ENCODE peak calls at places on chromosomes 16 and 17, in eight cellular contexts. G is psoas muscle, C is PC-9, M is coronary artery, J is heart right ventricle, E is DND-41, X is endodermal cell, O is adipocyte. V is an unnamed sample.

GRCh38 chr16:2033057-2033911 is 6.6 kb downstream of the NHERF2 start:
- DNase-seq in J (peak; percentile 79), X (peak; percentile 68), M (peak; percentile 93), G (no peak), E (no peak), O (peak; percentile 87), C (peak; percentile 71), V (no peak)

GRCh38 chr16:48687421-48688038 is 77.5 kb upstream of the N4BP1 start:
- DNase-seq in G (peak; percentile 60), C (peak; percentile 48), E (peak; percentile 49), J (peak; percentile 20), M (no peak), X (peak; percentile 80), O (peak; percentile 88), V (peak; percentile 55)

GRCh38 chr17:19461139-19461538 is 50.1 kb downstream of the RNF112 start:
- DNase-seq in O (no peak), J (no peak), E (no peak), G (no peak), M (no peak), C (no peak), X (peak; percentile 90), V (peak; percentile 15)

GRCh38 chr16:14043278-14043677 is 27.8 kb upstream of the MRTFB start:
- DNase-seq in J (no peak), M (no peak), E (no peak), G (no peak), O (no peak), C (no peak), X (no peak), V (no peak)

GRCh38 chr16:11076259-11077018 is 132.1 kb downstream of the CLEC16A start:
- DNase-seq in J (no peak), O (no peak), X (no peak), E (peak; percentile 87), M (no peak), G (no peak), C (no peak), V (no peak)

GRCh38 chr17:21379080-21379711 is 3.0 kb downstream of the KCNJ12 start:
- DNase-seq in J (peak; percentile 61), C (no peak), E (no peak), X (no peak), G (peak; percentile 97), M (no peak), O (no peak), V (no peak)

GRCh38 chr16:27319257-27319965 is 5.6 kb downstream of the IL4R start:
- DNase-seq in J (no peak), O (no peak), G (no peak), C (no peak), M (peak; percentile 40), E (no peak), X (peak; percentile 24), V (no peak)

GRCh38 chr16:11148045-11148444 is 108.0 kb downstream of the SOCS1 start:
- DNase-seq in G (no peak), O (no peak), X (no peak), E (no peak), J (no peak), C (no peak), M (no peak), V (no peak)

GRCh38 chr17:66636111-66636510 is 198.8 kb upstream of the CACNG5 start:
- DNase-seq in M (no peak), C (peak; percentile 39), G (no peak), E (no peak), X (no peak), J (no peak), O (no peak), V (no peak)

GRCh38 chr17:78122991-78123249 is 5.6 kb downstream of the TMC6 start:
- DNase-seq in G (no peak), J (no peak), M (no peak), O (no peak), C (no peak), X (no peak), E (no peak), V (no peak)

GRCh38 chr17:78123258-78123929 is 5.2 kb downstream of the TMC6 start:
- DNase-seq in O (no peak), E (no peak), J (no peak), C (no peak), G (no peak), M (no peak), X (no peak), V (no peak)

GRCh38 chr17:78124836-78125137 is 3.8 kb downstream of the TMC6 start:
- DNase-seq in O (no peak), E (no peak), G (no peak), X (no peak), C (no peak), J (no peak), M (no peak), V (no peak)

GRCh38 chr17:78125138-78125913 is 3.2 kb downstream of the TMC6 start:
- DNase-seq in E (no peak), O (no peak), C (no peak), J (peak; percentile 21), M (no peak), X (no peak), G (peak; percentile 52), V (no peak)

DNA sequence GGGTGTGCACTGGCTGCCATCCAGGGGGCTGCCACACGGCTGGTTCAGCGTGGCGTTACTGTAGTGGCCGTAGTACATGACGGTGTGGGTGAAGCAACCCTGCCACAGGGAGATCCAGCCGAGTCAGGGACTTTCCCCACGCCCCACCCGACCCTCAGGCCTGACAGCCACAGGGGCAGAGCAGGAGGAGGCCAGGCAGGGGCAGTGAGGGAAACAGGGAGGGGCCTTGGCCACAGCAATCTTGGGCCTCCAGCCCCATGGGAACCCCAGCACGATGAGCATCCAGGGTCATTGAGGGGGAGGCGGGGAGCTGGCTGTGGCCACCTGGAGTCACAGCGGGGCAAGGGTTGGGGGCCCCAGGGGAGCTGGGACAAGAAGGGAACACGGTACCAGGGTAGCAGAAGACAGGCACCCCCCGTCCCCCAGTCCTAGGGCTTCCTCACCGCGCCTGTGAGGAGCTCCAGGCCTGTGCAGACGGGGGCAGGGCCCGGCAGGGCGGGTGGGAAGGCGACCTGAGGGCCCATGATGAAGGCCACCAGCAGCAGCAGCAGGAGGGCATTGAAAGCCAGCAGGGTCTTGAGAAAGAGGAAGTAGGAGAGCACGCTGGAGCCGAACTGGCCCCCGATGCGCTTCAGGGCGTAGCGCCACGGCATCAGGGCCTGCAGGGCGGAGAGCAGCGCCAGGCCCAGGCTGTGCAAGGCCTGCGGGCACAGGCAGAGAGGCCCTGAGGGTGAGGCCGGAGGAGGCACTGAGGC is 4.3 kb downstream of the TMC6 start:
- DNase-seq in E (no peak), G (peak; percentile 61), O (no peak), X (no peak), C (no peak), J (peak; percentile 34), M (no peak), V (no peak)
- H3K4me3 ChIP-seq in E (no peak overlapping the region), G (no peak overlapping the region), O (no peak overlapping the region), X (no peak overlapping the region), C (no peak overlapping the region), J (no peak overlapping the region), M (no peak overlapping the region), V (no peak overlapping the region)

GRCh38 chr17:82212331-82213250 is at the start of gene CCDC57:
- DNase-seq in C (peak; percentile 76), J (peak; percentile 85), O (peak; percentile 93), E (peak; percentile 70), X (peak; percentile 93), G (peak; percentile 92), M (peak; percentile 86), V (no peak)
- H3K4me3 ChIP-seq in C (peak within 1 kb of the TSS; percentile 70), J (peak within 1 kb of the TSS; percentile 94), O (peak within 1 kb of the TSS; percentile 84), E (peak within 1 kb of the TSS; percentile 83), X (peak within 1 kb of the TSS; percentile 83), G (peak within 1 kb of the TSS; percentile 99), M (peak within 1 kb of the TSS; percentile 97), V (peak within 1 kb of the TSS; percentile 62)

GRCh38 chr16:79168321-79168720 is 432.2 kb downstream of the MAF start:
- DNase-seq in G (no peak), X (no peak), J (no peak), O (no peak), E (no peak), M (no peak), C (no peak), V (no peak)

GRCh38 chr16:79165541-79165940 is 435.0 kb downstream of the MAF start:
- DNase-seq in X (peak; percentile 32), J (no peak), M (no peak), E (no peak), O (no peak), C (no peak), G (no peak), V (no peak)

GRCh38 chr16:79167893-79168292 is 432.6 kb downstream of the MAF start:
- DNase-seq in C (no peak), O (no peak), M (no peak), X (no peak), E (no peak), J (no peak), G (no peak), V (no peak)

GRCh38 chr16:79163666-79164377 is 436.7 kb downstream of the MAF start:
- DNase-seq in O (no peak), G (no peak), M (no peak), E (peak; percentile 69), C (no peak), X (no peak), J (no peak), V (peak; percentile 27)

DNA sequence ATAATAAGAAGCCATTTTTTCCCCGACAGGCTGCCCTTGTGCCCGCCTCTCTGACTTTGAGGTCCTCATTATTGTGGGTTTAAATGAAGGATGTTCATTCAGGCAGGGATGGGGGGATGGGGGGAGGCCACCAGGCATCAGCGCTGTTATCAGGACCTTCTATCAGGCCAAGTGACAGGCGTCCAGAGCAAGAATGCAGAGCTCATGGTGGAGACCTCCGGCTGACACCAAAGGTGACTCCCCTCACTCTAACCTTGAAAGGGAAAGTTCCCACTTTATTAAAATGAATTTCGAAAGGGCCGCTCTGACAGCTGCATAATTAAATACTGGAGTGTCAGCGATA is 436.2 kb downstream of the MAF start:
- DNase-seq in G (no peak), O (no peak), E (peak; percentile 53), J (no peak), X (no peak), C (no peak), M (no peak), V (no peak)
- H3K4me3 ChIP-seq in G (no peak overlapping the region), O (no peak overlapping the region), E (peak overlapping the region; percentile 35), J (no peak overlapping the region), X (no peak overlapping the region), C (no peak overlapping the region), M (no peak overlapping the region), V (no peak overlapping the region)

DNA sequence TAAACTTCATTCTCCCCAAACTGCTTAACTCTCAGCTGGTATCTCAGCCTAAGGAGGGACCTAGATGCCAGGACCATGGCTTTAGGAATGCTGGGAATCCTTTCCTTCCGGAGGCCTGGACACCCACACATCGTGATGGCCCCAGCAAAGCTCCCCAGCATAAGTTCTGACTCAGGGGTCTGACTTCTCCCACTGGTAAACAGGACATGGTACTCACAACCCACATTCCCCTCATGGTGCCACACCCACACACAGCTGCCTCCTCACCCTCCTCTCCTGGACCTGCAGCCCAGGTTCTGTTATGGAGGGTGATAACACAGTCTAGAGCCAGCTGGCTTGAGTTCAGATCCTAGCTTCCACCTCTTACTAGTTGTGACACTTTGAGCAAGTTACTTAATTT is 710 bp upstream of the RNF227 start:
- DNase-seq in O (peak; percentile 55), J (no peak), X (peak; percentile 46), G (no peak), M (no peak), C (no peak), E (peak; percentile 26), V (no peak)
- H3K4me3 ChIP-seq in O (peak overlapping the region; percentile 82), J (no peak overlapping the region), X (peak overlapping the region; percentile 79), G (peak overlapping the region; percentile 87), M (peak overlapping the region; percentile 79), C (no peak overlapping the region), E (peak overlapping the region; percentile 66), V (no peak overlapping the region)

GRCh38 chr16:86994215-86994614 is 323.0 kb downstream of the C16orf95 start:
- DNase-seq in C (no peak), M (no peak), E (no peak), X (no peak), O (no peak), J (no peak), G (no peak), V (no peak)
- H3K4me3 ChIP-seq in C (no peak overlapping the region), M (no peak overlapping the region), E (no peak overlapping the region), X (no peak overlapping the region), O (no peak overlapping the region), J (no peak overlapping the region), G (no peak overlapping the region), V (no peak overlapping the region)